ENCODE peak calls at places on chromosomes 13 and 19, in seven cellular contexts. N is stimulated activated CD4-positive, alpha-beta T cell treated with anti-CD3 and anti-CD28 coated beads, TNF-alpha, amount 100 ng/mL, for 24 hours; Q is vagina; R is stimulated activated naive CD8-positive, alpha-beta T cell treated with anti-CD3 and anti-CD28 coated beads, Interleukin-15, Interleukin-2, amounts not matched to agents 100 U/mL and 50 U/mL, for 24 hours; G is activated CD4-positive, alpha-beta T cell treated with anti-CD3 and anti-CD28 coated beads, Interleukin-2, amount 50 U/mL, for 24 hours; Y is immature natural killer cell; P is activated CD4-positive, alpha-beta memory T cell treated with anti-CD3 and anti-CD28 coated beads, Interleukin-2, amount 10 ng/mL, durations not matched to agents 7 days and 5 days. F is an unnamed sample.
A peak's percentile ranks its signal among the peaks of the same experiment; 100 is the strongest.

GRCh38 chr19:14632286-14632685 is 42.4 kb downstream of the ADGRE3 start:
- DNase-seq in G (no peak), Y (peak; percentile 7), Q (no peak), P (peak; percentile 18), R (peak; percentile 7), N (no peak), F (no peak)

GRCh38 chr19:6260912-6261636 is 18.7 kb downstream of the MLLT1 start:
- DNase-seq in N (no peak), Q (no peak), G (no peak), Y (no peak), R (peak; percentile 49), P (peak; percentile 36), F (no peak)

GRCh38 chr13:112246731-112247470 is 129.3 kb upstream of the SPACA7 start:
- DNase-seq in G (no peak), N (no peak), Q (no peak), Y (no peak), R (no peak), P (no peak), F (no peak)

GRCh38 chr13:30880151-30880551 is 25.9 kb upstream of the MEDAG start:
- DNase-seq in N (no peak), Y (no peak), Q (peak; percentile 61), R (no peak), G (no peak), P (no peak), F (no peak)

GRCh38 chr19:12838893-12839656 is 760 bp downstream of the MAST1 start:
- DNase-seq in P (peak; percentile 39), N (no peak), Y (no peak), R (peak; percentile 16), Q (no peak), G (no peak), F (no peak)

GRCh38 chr13:101429733-101430132 is 13.4 kb upstream of the NALCN start:
- DNase-seq in Y (no peak), G (no peak), N (no peak), Q (no peak), P (no peak), R (no peak), F (no peak)

GRCh38 chr19:12156254-12157058 is at the start of gene ZNF625:
- DNase-seq in G (peak; percentile 21), R (peak; percentile 65), N (no peak), Q (no peak), P (peak; percentile 50), Y (peak; percentile 36), F (peak; percentile 64)

GRCh38 chr13:47258384-47258783 is 361.5 kb upstream of the HTR2A start:
- DNase-seq in N (no peak), Q (no peak), R (no peak), P (no peak), Y (no peak), G (no peak), F (no peak)

GRCh38 chr13:30143671-30144400 is 163.5 kb downstream of the KATNAL1 start:
- DNase-seq in P (peak; percentile 57), N (no peak), R (no peak), Y (no peak), Q (no peak), G (no peak), F (no peak)

F was measured in activated CD4-positive, CD25-positive, alpha-beta regulatory T cell treated with anti-CD3 and anti-CD28 coated beads, Interleukin-2, amount 50 U/mL, for 72 hours.